ENCODE peak calls at places on chromosomes 1 and 21, in nine cellular contexts. One of them, this sample, is unnamed.

GRCh38 chr1:147723691-147724323 is 36.6 kb downstream of the GJA5 start:
- DNase-seq in endodermal cell: peak
- DNase-seq in fibroblast of the aortic adventitia: peak
- DNase-seq in sigmoid colon: no peak
- DNase-seq in IMR-90: no peak
- DNase-seq in neuronal stem cell: peak
- DNase-seq in heart left ventricle: peak
- DNase-seq in tibial artery: peak
- DNase-seq in right cardiac atrium: peak
- DNase-seq in this sample: peak

GRCh38 chr1:24203404-24203803 is 16.3 kb upstream of the IFNLR1 start:
- DNase-seq in neuronal stem cell: no peak
- DNase-seq in IMR-90: no peak
- DNase-seq in fibroblast of the aortic adventitia: no peak
- DNase-seq in heart left ventricle: no peak
- DNase-seq in right cardiac atrium: no peak
- DNase-seq in tibial artery: no peak
- DNase-seq in endodermal cell: no peak
- DNase-seq in sigmoid colon: no peak
- DNase-seq in this sample: no peak

GRCh38 chr1:181134543-181135461 is 46.3 kb downstream of the IER5 start:
- DNase-seq in tibial artery: peak
- DNase-seq in fibroblast of the aortic adventitia: peak
- DNase-seq in IMR-90: peak
- DNase-seq in sigmoid colon: no peak
- DNase-seq in endodermal cell: no peak
- DNase-seq in right cardiac atrium: peak
- DNase-seq in heart left ventricle: no peak
- DNase-seq in neuronal stem cell: no peak
- DNase-seq in this sample: peak

GRCh38 chr21:42057861-42058437 is 13.2 kb upstream of the UMODL1 start:
- DNase-seq in sigmoid colon: no peak
- DNase-seq in IMR-90: no peak
- DNase-seq in fibroblast of the aortic adventitia: no peak
- DNase-seq in tibial artery: no peak
- DNase-seq in endodermal cell: no peak
- DNase-seq in right cardiac atrium: no peak
- DNase-seq in heart left ventricle: no peak
- DNase-seq in neuronal stem cell: no peak
- DNase-seq in this sample: no peak

GRCh38 chr1:56908619-56909340 is 54.2 kb downstream of the C8A start:
- DNase-seq in heart left ventricle: no peak
- DNase-seq in fibroblast of the aortic adventitia: peak
- DNase-seq in right cardiac atrium: no peak
- DNase-seq in IMR-90: no peak
- DNase-seq in endodermal cell: peak
- DNase-seq in sigmoid colon: no peak
- DNase-seq in tibial artery: no peak
- DNase-seq in neuronal stem cell: no peak
- DNase-seq in this sample: peak

GRCh38 chr1:178513278-178513983 is 522 bp downstream of the TEX35 start:
- DNase-seq in tibial artery: no peak
- DNase-seq in endodermal cell: peak
- DNase-seq in heart left ventricle: no peak
- DNase-seq in sigmoid colon: peak
- DNase-seq in IMR-90: peak
- DNase-seq in right cardiac atrium: peak
- DNase-seq in neuronal stem cell: no peak
- DNase-seq in fibroblast of the aortic adventitia: peak
- DNase-seq in this sample: peak

GRCh38 chr1:173502104-173502503 is 25.0 kb downstream of the PRDX6 start:
- DNase-seq in sigmoid colon: no peak
- DNase-seq in fibroblast of the aortic adventitia: no peak
- DNase-seq in neuronal stem cell: no peak
- DNase-seq in right cardiac atrium: no peak
- DNase-seq in endodermal cell: no peak
- DNase-seq in heart left ventricle: no peak
- DNase-seq in IMR-90: no peak
- DNase-seq in tibial artery: no peak
- DNase-seq in this sample: no peak

GRCh38 chr1:24900486-24900849 is 29.6 kb downstream of the RUNX3 start:
- DNase-seq in endodermal cell: no peak
- DNase-seq in tibial artery: peak
- DNase-seq in heart left ventricle: no peak
- DNase-seq in IMR-90: no peak
- DNase-seq in sigmoid colon: no peak
- DNase-seq in fibroblast of the aortic adventitia: no peak
- DNase-seq in right cardiac atrium: no peak
- DNase-seq in neuronal stem cell: no peak
- DNase-seq in this sample: no peak

GRCh38 chr1:154193821-154194220 is 1.9 kb upstream of the TPM3 start:
- DNase-seq in right cardiac atrium: peak
- DNase-seq in tibial artery: peak
- DNase-seq in sigmoid colon: no peak
- DNase-seq in endodermal cell: no peak
- DNase-seq in fibroblast of the aortic adventitia: no peak
- DNase-seq in neuronal stem cell: no peak
- DNase-seq in heart left ventricle: no peak
- DNase-seq in IMR-90: no peak
- DNase-seq in this sample: peak

GRCh38 chr1:245802941-245803665 is 648.3 kb downstream of the KIF26B start:
- DNase-seq in IMR-90: no peak
- DNase-seq in tibial artery: no peak
- DNase-seq in sigmoid colon: no peak
- DNase-seq in fibroblast of the aortic adventitia: no peak
- DNase-seq in right cardiac atrium: no peak
- DNase-seq in heart left ventricle: no peak
- DNase-seq in endodermal cell: no peak
- DNase-seq in neuronal stem cell: no peak
- DNase-seq in this sample: peak

GRCh38 chr1:61570191-61570590 is 154.8 kb downstream of the TM2D1 start:
- DNase-seq in heart left ventricle: no peak
- DNase-seq in IMR-90: no peak
- DNase-seq in sigmoid colon: no peak
- DNase-seq in right cardiac atrium: no peak
- DNase-seq in tibial artery: no peak
- DNase-seq in endodermal cell: no peak
- DNase-seq in fibroblast of the aortic adventitia: no peak
- DNase-seq in neuronal stem cell: no peak
- DNase-seq in this sample: no peak

GRCh38 chr1:86741947-86742572 is 37.7 kb downstream of the SH3GLB1 start:
- DNase-seq in fibroblast of the aortic adventitia: peak
- DNase-seq in tibial artery: no peak
- DNase-seq in right cardiac atrium: no peak
- DNase-seq in IMR-90: peak
- DNase-seq in endodermal cell: no peak
- DNase-seq in sigmoid colon: no peak
- DNase-seq in heart left ventricle: no peak
- DNase-seq in neuronal stem cell: peak
- DNase-seq in this sample: peak

GRCh38 chr1:31645274-31645568 is 545 bp upstream of the PEF1 start:
- DNase-seq in heart left ventricle: no peak
- DNase-seq in IMR-90: no peak
- DNase-seq in neuronal stem cell: no peak
- DNase-seq in tibial artery: no peak
- DNase-seq in endodermal cell: no peak
- DNase-seq in sigmoid colon: no peak
- DNase-seq in right cardiac atrium: no peak
- DNase-seq in fibroblast of the aortic adventitia: no peak
- DNase-seq in this sample: no peak

GRCh38 chr1:157852476-157852875 is 10.9 kb upstream of the CD5L start:
- DNase-seq in IMR-90: peak
- DNase-seq in endodermal cell: no peak
- DNase-seq in right cardiac atrium: no peak
- DNase-seq in fibroblast of the aortic adventitia: no peak
- DNase-seq in tibial artery: no peak
- DNase-seq in heart left ventricle: no peak
- DNase-seq in sigmoid colon: no peak
- DNase-seq in neuronal stem cell: no peak
- DNase-seq in this sample: peak

DNA sequence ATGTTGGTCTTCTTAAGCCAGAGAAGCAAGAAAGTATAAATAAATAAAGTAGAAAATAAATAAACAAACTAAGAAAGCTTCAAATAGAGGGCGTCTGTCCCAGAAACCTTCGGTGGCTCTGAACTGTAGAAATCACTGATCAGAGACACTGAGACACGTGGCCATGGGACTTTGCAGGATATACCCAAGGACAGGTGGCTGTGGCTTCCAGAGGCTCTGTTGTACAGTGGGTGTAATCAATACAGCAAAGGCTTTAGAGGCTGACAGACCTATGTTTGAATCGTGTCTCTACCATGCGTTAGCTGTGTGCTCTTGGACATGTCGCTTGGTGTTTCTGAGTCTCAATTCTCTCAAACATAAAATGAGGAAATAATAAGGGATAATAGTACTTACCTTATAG is 41.0 kb upstream of the EPS15 start:
- DNase-seq in IMR-90: no peak
- DNase-seq in endodermal cell: no peak
- DNase-seq in right cardiac atrium: no peak
- DNase-seq in heart left ventricle: no peak
- DNase-seq in tibial artery: no peak
- DNase-seq in sigmoid colon: no peak
- DNase-seq in fibroblast of the aortic adventitia: no peak
- DNase-seq in neuronal stem cell: no peak
- DNase-seq in this sample: no peak
- H3K4me3 ChIP-seq in IMR-90: no peak
- H3K4me3 ChIP-seq in endodermal cell: no peak
- H3K4me3 ChIP-seq in right cardiac atrium: no peak
- H3K4me3 ChIP-seq in heart left ventricle: no peak
- H3K4me3 ChIP-seq in tibial artery: no peak
- H3K4me3 ChIP-seq in sigmoid colon: no peak
- H3K4me3 ChIP-seq in fibroblast of the aortic adventitia: no peak
- H3K4me3 ChIP-seq in neuronal stem cell: no peak
- H3K4me3 ChIP-seq in this sample: no peak

GRCh38 chr1:85582687-85583354 is 2.3 kb downstream of the CCN1 start:
- DNase-seq in tibial artery: no peak
- DNase-seq in endodermal cell: peak
- DNase-seq in right cardiac atrium: no peak
- DNase-seq in heart left ventricle: no peak
- DNase-seq in IMR-90: peak
- DNase-seq in fibroblast of the aortic adventitia: peak
- DNase-seq in sigmoid colon: no peak
- DNase-seq in neuronal stem cell: no peak
- DNase-seq in this sample: peak

GRCh38 chr1:85581802-85582686 is 1.5 kb downstream of the CCN1 start:
- DNase-seq in tibial artery: peak
- DNase-seq in fibroblast of the aortic adventitia: peak
- DNase-seq in right cardiac atrium: peak
- DNase-seq in endodermal cell: peak
- DNase-seq in heart left ventricle: peak
- DNase-seq in IMR-90: peak
- DNase-seq in neuronal stem cell: no peak
- DNase-seq in sigmoid colon: peak
- DNase-seq in this sample: peak

GRCh38 chr1:85584923-85585322 is 4.4 kb downstream of the CCN1 start:
- DNase-seq in IMR-90: peak
- DNase-seq in tibial artery: no peak
- DNase-seq in right cardiac atrium: no peak
- DNase-seq in neuronal stem cell: no peak
- DNase-seq in sigmoid colon: no peak
- DNase-seq in heart left ventricle: no peak
- DNase-seq in endodermal cell: no peak
- DNase-seq in fibroblast of the aortic adventitia: peak
- DNase-seq in this sample: peak

GRCh38 chr1:85584264-85584781 is 3.8 kb downstream of the CCN1 start:
- DNase-seq in fibroblast of the aortic adventitia: peak
- DNase-seq in heart left ventricle: no peak
- DNase-seq in right cardiac atrium: no peak
- DNase-seq in endodermal cell: peak
- DNase-seq in tibial artery: no peak
- DNase-seq in sigmoid colon: no peak
- DNase-seq in IMR-90: peak
- DNase-seq in neuronal stem cell: peak
- DNase-seq in this sample: peak

GRCh38 chr1:85583355-85584263 is 3.0 kb downstream of the CCN1 start:
- DNase-seq in IMR-90: peak
- DNase-seq in neuronal stem cell: no peak
- DNase-seq in endodermal cell: no peak
- DNase-seq in sigmoid colon: no peak
- DNase-seq in right cardiac atrium: no peak
- DNase-seq in heart left ventricle: no peak
- DNase-seq in tibial artery: no peak
- DNase-seq in fibroblast of the aortic adventitia: no peak
- DNase-seq in this sample: no peak
- H3K4me3 ChIP-seq in IMR-90: peak
- H3K4me3 ChIP-seq in neuronal stem cell: no peak
- H3K4me3 ChIP-seq in endodermal cell: peak
- H3K4me3 ChIP-seq in sigmoid colon: no peak
- H3K4me3 ChIP-seq in right cardiac atrium: no peak
- H3K4me3 ChIP-seq in heart left ventricle: peak
- H3K4me3 ChIP-seq in tibial artery: peak
- H3K4me3 ChIP-seq in fibroblast of the aortic adventitia: peak
- H3K4me3 ChIP-seq in this sample: peak

GRCh38 chr1:16187748-16188401 is 24.6 kb downstream of the ARHGEF19 start:
- DNase-seq in IMR-90: peak
- DNase-seq in fibroblast of the aortic adventitia: peak
- DNase-seq in tibial artery: peak
- DNase-seq in heart left ventricle: peak
- DNase-seq in endodermal cell: peak
- DNase-seq in right cardiac atrium: peak
- DNase-seq in sigmoid colon: peak
- DNase-seq in neuronal stem cell: no peak
- DNase-seq in this sample: peak
- H3K4me3 ChIP-seq in IMR-90: no peak
- H3K4me3 ChIP-seq in fibroblast of the aortic adventitia: no peak
- H3K4me3 ChIP-seq in tibial artery: no peak
- H3K4me3 ChIP-seq in heart left ventricle: no peak
- H3K4me3 ChIP-seq in endodermal cell: no peak
- H3K4me3 ChIP-seq in right cardiac atrium: no peak
- H3K4me3 ChIP-seq in sigmoid colon: no peak
- H3K4me3 ChIP-seq in neuronal stem cell: no peak
- H3K4me3 ChIP-seq in this sample: no peak

DNA sequence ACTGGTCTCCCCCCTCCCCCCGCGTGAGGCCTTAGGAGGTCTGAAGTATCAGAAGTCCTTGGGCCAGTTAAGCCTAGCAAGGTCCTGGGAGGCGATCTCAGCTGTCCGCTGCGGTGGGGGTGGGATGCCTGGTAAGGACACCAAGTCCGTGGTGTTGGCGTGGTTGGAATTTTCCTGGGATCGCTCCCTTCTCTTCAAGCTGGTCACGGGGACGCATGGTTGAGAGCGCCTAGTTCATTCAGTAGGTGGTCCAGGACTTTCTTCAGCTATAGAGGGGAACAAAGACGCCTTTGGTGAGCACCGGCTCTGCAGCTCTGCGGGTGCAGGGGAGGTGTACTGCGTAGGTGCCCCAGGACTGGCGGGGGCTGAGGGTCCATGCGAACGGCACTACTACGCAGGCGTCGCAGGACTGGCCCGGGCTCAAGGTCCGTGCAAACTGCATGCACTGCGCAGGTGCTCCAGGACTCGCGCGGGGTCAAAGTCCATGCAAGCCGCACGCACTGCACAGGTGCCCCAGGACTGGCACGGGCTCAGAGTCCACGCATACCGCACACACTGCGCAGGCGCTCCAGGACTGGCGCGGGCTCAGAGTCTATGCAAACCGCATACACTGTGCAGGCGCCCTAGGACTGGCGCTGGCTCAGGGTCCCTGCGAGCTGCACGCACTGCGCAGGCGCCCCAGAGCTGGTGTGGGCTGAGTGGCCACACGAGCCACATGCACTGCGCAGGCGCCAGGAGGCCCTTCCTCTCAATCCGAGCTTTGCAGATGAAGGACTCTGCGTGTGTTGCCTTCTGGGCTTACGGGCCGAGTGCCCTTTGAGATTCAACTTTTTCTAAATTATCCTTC is 36.6 kb upstream of the HMGN1 start:
- DNase-seq in IMR-90: peak
- DNase-seq in tibial artery: peak
- DNase-seq in fibroblast of the aortic adventitia: peak
- DNase-seq in heart left ventricle: peak
- DNase-seq in endodermal cell: no peak
- DNase-seq in neuronal stem cell: no peak
- DNase-seq in right cardiac atrium: peak
- DNase-seq in sigmoid colon: peak
- DNase-seq in this sample: peak
- H3K4me3 ChIP-seq in IMR-90: peak
- H3K4me3 ChIP-seq in tibial artery: peak
- H3K4me3 ChIP-seq in fibroblast of the aortic adventitia: peak
- H3K4me3 ChIP-seq in heart left ventricle: peak
- H3K4me3 ChIP-seq in endodermal cell: no peak
- H3K4me3 ChIP-seq in neuronal stem cell: no peak
- H3K4me3 ChIP-seq in right cardiac atrium: no peak
- H3K4me3 ChIP-seq in sigmoid colon: peak
- H3K4me3 ChIP-seq in this sample: peak